ENCODE peak calls at places on chromosomes 13 and 19, in eight cellular contexts. X, U, G, K, N, C, S and O are unnamed samples.

GRCh38 chr19:14346279-14346678 is 35.0 kb upstream of the ADGRE5 start:
- DNase-seq in X (no peak), U (no peak), G (no peak), K (no peak), N (no peak), C (no peak), S (no peak), O (no peak)

GRCh38 chr13:92175330-92175729 is 776.9 kb downstream of the GPC5 start:
- DNase-seq in X (peak; percentile 34), U (peak; percentile 78), G (peak; percentile 51), K (no peak), N (no peak), C (peak; percentile 69), S (no peak), O (no peak)

GRCh38 chr19:39104104-39104708 is 20.0 kb downstream of the ACP7 start:
- DNase-seq in X (no peak), U (no peak), G (no peak), K (no peak), N (no peak), C (peak; percentile 15), S (no peak), O (no peak)

GRCh38 chr13:41682766-41683165 is 225.4 kb downstream of the RGCC start:
- DNase-seq in X (no peak), U (no peak), G (no peak), K (no peak), N (no peak), C (no peak), S (no peak), O (no peak)

GRCh38 chr13:40205771-40206240 is 460.6 kb downstream of the FOXO1 start:
- DNase-seq in X (no peak), U (no peak), G (no peak), K (no peak), N (no peak), C (no peak), S (no peak), O (no peak)

GRCh38 chr13:103547914-103548313 is 481.7 kb upstream of the SLC10A2 start:
- DNase-seq in X (no peak), U (no peak), G (no peak), K (no peak), N (no peak), C (no peak), S (no peak), O (no peak)

GRCh38 chr13:33125821-33126570 is 109.8 kb downstream of the KL start:
- DNase-seq in X (peak; percentile 87), U (peak; percentile 98), G (peak; percentile 80), K (no peak), N (peak; percentile 76), C (peak; percentile 93), S (peak; percentile 80), O (no peak)

GRCh38 chr13:27183561-27184147 is 12.0 kb upstream of the USP12 start:
- DNase-seq in X (no peak), U (no peak), G (no peak), K (no peak), N (no peak), C (no peak), S (no peak), O (no peak)

GRCh38 chr13:48653074-48654054 is at the start of gene CYSLTR2:
- DNase-seq in X (no peak), U (peak; percentile 34), G (no peak), K (no peak), N (no peak), C (no peak), S (no peak), O (no peak)

GRCh38 chr13:34166406-34166805 is 348.5 kb downstream of the RFC3 start:
- DNase-seq in X (no peak), U (no peak), G (no peak), K (no peak), N (no peak), C (no peak), S (no peak), O (no peak)

GRCh38 chr13:32904271-32904670 is 112.0 kb upstream of the KL start:
- DNase-seq in X (no peak), U (peak; percentile 11), G (no peak), K (no peak), N (no peak), C (no peak), S (no peak), O (no peak)

GRCh38 chr13:113105032-113105993 is at the start of gene F7:
- DNase-seq in X (no peak), U (no peak), G (no peak), K (no peak), N (no peak), C (no peak), S (no peak), O (peak; percentile 46)

GRCh38 chr19:29263305-29264080 is 50.5 kb upstream of the UQCRFS1 start:
- DNase-seq in X (no peak), U (peak; percentile 35), G (peak; percentile 92), K (peak; percentile 35), N (peak; percentile 51), C (no peak), S (peak; percentile 66), O (no peak)

GRCh38 chr13:72341904-72342303 is 385.5 kb downstream of the MZT1 start:
- DNase-seq in X (no peak), U (no peak), G (peak; percentile 61), K (no peak), N (no peak), C (no peak), S (no peak), O (no peak)

GRCh38 chr13:112774829-112775565 is 85.2 kb downstream of the ATP11A start:
- DNase-seq in X (no peak), U (no peak), G (no peak), K (no peak), N (no peak), C (peak; percentile 73), S (no peak), O (no peak)

GRCh38 chr13:33676700-33677048 is 141.3 kb upstream of the RFC3 start:
- DNase-seq in X (peak; percentile 1), U (peak; percentile 36), G (no peak), K (no peak), N (no peak), C (peak; percentile 95), S (peak; percentile 53), O (peak; percentile 51)

GRCh38 chr13:112229445-112229844 is 146.7 kb upstream of the SPACA7 start:
- DNase-seq in X (no peak), U (no peak), G (no peak), K (no peak), N (no peak), C (peak; percentile 30), S (no peak), O (no peak)

GRCh38 chr19:52120286-52120685 is 19.5 kb downstream of the ZNF616 start:
- DNase-seq in X (no peak), U (no peak), G (no peak), K (no peak), N (no peak), C (no peak), S (no peak), O (no peak)

GRCh38 chr13:89468081-89468480 is 1796.9 kb downstream of the SLITRK5 start:
- DNase-seq in X (no peak), U (no peak), G (no peak), K (no peak), N (no peak), C (no peak), S (no peak), O (no peak)

GRCh38 chr13:94121686-94122085 is 357.8 kb downstream of the DCT start:
- DNase-seq in X (peak; percentile 16), U (peak; percentile 89), G (no peak), K (no peak), N (no peak), C (peak; percentile 29), S (no peak), O (no peak)

GRCh38 chr19:15195381-15195964 is 5.3 kb downstream of the NOTCH3 start:
- DNase-seq in X (no peak), U (peak; percentile 79), G (peak; percentile 92), K (no peak), N (no peak), C (peak; percentile 98), S (peak; percentile 77), O (peak; percentile 86)

GRCh38 chr19:18156841-18157464 is 4.0 kb downstream of the PIK3R2 start:
- DNase-seq in X (peak; percentile 58), U (peak; percentile 77), G (no peak), K (no peak), N (peak; percentile 96), C (peak; percentile 98), S (peak; percentile 91), O (peak; percentile 96)

GRCh38 chr19:47756627-47756929 is 11.2 kb downstream of the NOP53 start:
- DNase-seq in X (no peak), U (no peak), G (no peak), K (no peak), N (no peak), C (peak; percentile 80), S (no peak), O (no peak)

GRCh38 chr13:112900691-112901091 is 68.3 kb upstream of the MCF2L start:
- DNase-seq in X (no peak), U (no peak), G (peak; percentile 50), K (no peak), N (no peak), C (peak; percentile 43), S (no peak), O (peak; percentile 20)

GRCh38 chr13:27043013-27043412 is 128.6 kb downstream of the USP12 start:
- DNase-seq in X (peak; percentile 90), U (peak; percentile 94), G (no peak), K (no peak), N (no peak), C (peak; percentile 94), S (no peak), O (no peak)

GRCh38 chr19:40556953-40557530 is 19.6 kb upstream of the SHKBP1 start:
- DNase-seq in X (no peak), U (no peak), G (peak; percentile 40), K (no peak), N (no peak), C (peak; percentile 72), S (no peak), O (no peak)
- H3K27me3 ChIP-seq in X (peaks cover 61% of the 10 kb centered on the region), U (peaks cover 32% of the 10 kb centered on the region), G (peaks cover 68% of the 10 kb centered on the region), K (peaks cover 3% of the 10 kb centered on the region), N (no peaks in the 10 kb centered on the region), C (peaks cover 20% of the 10 kb centered on the region), S (peaks cover 9% of the 10 kb centered on the region), O (peaks cover 5% of the 10 kb centered on the region)

GRCh38 chr19:50722248-50723013 is 733 bp upstream of the CLEC11A start:
- DNase-seq in X (no peak), U (no peak), G (no peak), K (no peak), N (peak; percentile 37), C (peak; percentile 85), S (no peak), O (no peak)
- H3K4me3 ChIP-seq in X (peak overlapping the region; percentile 83), U (no peak overlapping the region), G (no peak overlapping the region), K (no peak overlapping the region), N (peak overlapping the region; percentile 7), C (peak overlapping the region; percentile 85), S (peak overlapping the region; percentile 25), O (no peak overlapping the region)

GRCh38 chr19:37583340-37583739 is 11.3 kb downstream of the ZNF571 start:
- DNase-seq in X (no peak), U (no peak), G (peak; percentile 55), K (no peak), N (no peak), C (no peak), S (no peak), O (no peak)
- TF ChIP-seq CTCF in X (no peak), U (no peak), G (peak; percentile 67), K (no peak), N (no peak), C (no peak), S (no peak), O (no peak)

DNA sequence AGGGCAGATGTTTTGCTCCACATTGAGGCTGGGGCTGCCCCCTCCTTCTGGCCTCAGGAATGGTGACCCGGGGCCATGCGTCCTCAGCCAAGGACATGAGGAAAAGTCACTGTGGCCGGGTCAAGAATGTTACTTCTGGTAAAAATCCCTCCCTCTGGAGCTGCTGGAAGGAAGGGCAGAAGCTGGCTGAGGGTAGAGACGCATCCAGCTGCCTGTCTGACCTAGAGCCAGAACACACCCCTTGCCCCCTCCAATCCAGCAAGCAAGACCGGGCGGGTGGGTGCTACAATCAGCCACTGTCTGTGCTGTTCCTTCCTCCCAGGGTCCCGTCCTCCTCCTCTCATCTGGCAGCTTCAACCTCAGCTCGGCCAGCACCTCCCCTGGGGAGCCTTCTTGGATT is 59.0 kb downstream of the PTPRS start:
- DNase-seq in X (no peak), U (no peak), G (no peak), K (no peak), N (peak; percentile 74), C (peak; percentile 80), S (peak; percentile 93), O (no peak)
- H3K27me3 ChIP-seq in X (no peaks in the 10 kb centered on the region), U (no peaks in the 10 kb centered on the region), G (no peaks in the 10 kb centered on the region), K (no peaks in the 10 kb centered on the region), N (no peaks in the 10 kb centered on the region), C (no peaks in the 10 kb centered on the region), S (no peaks in the 10 kb centered on the region), O (no peaks in the 10 kb centered on the region)